ENCODE peak calls at places on chromosomes 11 and 22, in eight cellular contexts. One of them, this sample, is unnamed.

GRCh38 chr11:127052420-127052819 is 51.9 kb upstream of the KIRREL3 start:
- DNase-seq in activated T-cell treated with anti-CD3 and anti-CD28 coated beads for 1 hour: no peak
- DNase-seq in naive thymus-derived CD8-positive, alpha-beta T cell: no peak
- DNase-seq in esophagus squamous epithelium: no peak
- DNase-seq in activated naive CD4-positive, alpha-beta T cell treated with anti-CD3 and anti-CD28 coated beads for 36 hours: no peak
- DNase-seq in substantia nigra: no peak
- DNase-seq in NCI-H510A treated with DMSO at 0.1 percent for 48 hours: no peak
- DNase-seq in NCI-H187 treated with DMSO at 0.1 percent for 48 hours: no peak
- DNase-seq in this sample: no peak

GRCh38 chr11:94271885-94272372 is 32.5 kb upstream of the IZUMO1R start:
- DNase-seq in activated T-cell treated with anti-CD3 and anti-CD28 coated beads for 1 hour: no peak
- DNase-seq in naive thymus-derived CD8-positive, alpha-beta T cell: no peak
- DNase-seq in esophagus squamous epithelium: no peak
- DNase-seq in activated naive CD4-positive, alpha-beta T cell treated with anti-CD3 and anti-CD28 coated beads for 36 hours: no peak
- DNase-seq in substantia nigra: no peak
- DNase-seq in NCI-H510A treated with DMSO at 0.1 percent for 48 hours: no peak
- DNase-seq in NCI-H187 treated with DMSO at 0.1 percent for 48 hours: no peak
- DNase-seq in this sample: no peak

GRCh38 chr22:44080936-44081853 is 57.1 kb downstream of the PARVB start:
- DNase-seq in activated T-cell treated with anti-CD3 and anti-CD28 coated beads for 1 hour: peak
- DNase-seq in naive thymus-derived CD8-positive, alpha-beta T cell: peak
- DNase-seq in esophagus squamous epithelium: no peak
- DNase-seq in activated naive CD4-positive, alpha-beta T cell treated with anti-CD3 and anti-CD28 coated beads for 36 hours: peak
- DNase-seq in substantia nigra: peak
- DNase-seq in NCI-H510A treated with DMSO at 0.1 percent for 48 hours: peak
- DNase-seq in NCI-H187 treated with DMSO at 0.1 percent for 48 hours: peak
- DNase-seq in this sample: peak

GRCh38 chr11:68549789-68550484 is 89.4 kb downstream of the PPP6R3 start:
- DNase-seq in activated T-cell treated with anti-CD3 and anti-CD28 coated beads for 1 hour: no peak
- DNase-seq in naive thymus-derived CD8-positive, alpha-beta T cell: peak
- DNase-seq in esophagus squamous epithelium: no peak
- DNase-seq in activated naive CD4-positive, alpha-beta T cell treated with anti-CD3 and anti-CD28 coated beads for 36 hours: no peak
- DNase-seq in substantia nigra: no peak
- DNase-seq in NCI-H510A treated with DMSO at 0.1 percent for 48 hours: no peak
- DNase-seq in NCI-H187 treated with DMSO at 0.1 percent for 48 hours: no peak
- DNase-seq in this sample: no peak

GRCh38 chr22:37870273-37870672 is 21.1 kb downstream of the EIF3L start:
- DNase-seq in activated T-cell treated with anti-CD3 and anti-CD28 coated beads for 1 hour: no peak
- DNase-seq in naive thymus-derived CD8-positive, alpha-beta T cell: no peak
- DNase-seq in esophagus squamous epithelium: no peak
- DNase-seq in activated naive CD4-positive, alpha-beta T cell treated with anti-CD3 and anti-CD28 coated beads for 36 hours: no peak
- DNase-seq in substantia nigra: no peak
- DNase-seq in NCI-H510A treated with DMSO at 0.1 percent for 48 hours: no peak
- DNase-seq in NCI-H187 treated with DMSO at 0.1 percent for 48 hours: no peak
- DNase-seq in this sample: no peak

GRCh38 chr22:40118979-40119378 is 58.7 kb upstream of the TNRC6B start:
- DNase-seq in activated T-cell treated with anti-CD3 and anti-CD28 coated beads for 1 hour: no peak
- DNase-seq in naive thymus-derived CD8-positive, alpha-beta T cell: no peak
- DNase-seq in esophagus squamous epithelium: no peak
- DNase-seq in activated naive CD4-positive, alpha-beta T cell treated with anti-CD3 and anti-CD28 coated beads for 36 hours: no peak
- DNase-seq in substantia nigra: no peak
- DNase-seq in NCI-H510A treated with DMSO at 0.1 percent for 48 hours: no peak
- DNase-seq in NCI-H187 treated with DMSO at 0.1 percent for 48 hours: no peak
- DNase-seq in this sample: no peak

GRCh38 chr22:28829358-28830181 is 29.2 kb upstream of the XBP1 start:
- DNase-seq in activated T-cell treated with anti-CD3 and anti-CD28 coated beads for 1 hour: peak
- DNase-seq in naive thymus-derived CD8-positive, alpha-beta T cell: peak
- DNase-seq in esophagus squamous epithelium: no peak
- DNase-seq in activated naive CD4-positive, alpha-beta T cell treated with anti-CD3 and anti-CD28 coated beads for 36 hours: peak
- DNase-seq in substantia nigra: peak
- DNase-seq in NCI-H510A treated with DMSO at 0.1 percent for 48 hours: peak
- DNase-seq in NCI-H187 treated with DMSO at 0.1 percent for 48 hours: no peak
- DNase-seq in this sample: peak

GRCh38 chr11:36713715-36714114 is 115.7 kb upstream of the RAG2 start:
- DNase-seq in activated T-cell treated with anti-CD3 and anti-CD28 coated beads for 1 hour: no peak
- DNase-seq in naive thymus-derived CD8-positive, alpha-beta T cell: no peak
- DNase-seq in esophagus squamous epithelium: no peak
- DNase-seq in activated naive CD4-positive, alpha-beta T cell treated with anti-CD3 and anti-CD28 coated beads for 36 hours: no peak
- DNase-seq in substantia nigra: no peak
- DNase-seq in NCI-H510A treated with DMSO at 0.1 percent for 48 hours: no peak
- DNase-seq in NCI-H187 treated with DMSO at 0.1 percent for 48 hours: no peak
- DNase-seq in this sample: no peak

GRCh38 chr11:19714093-19714386 is 1.4 kb downstream of the NAV2 start:
- DNase-seq in activated T-cell treated with anti-CD3 and anti-CD28 coated beads for 1 hour: no peak
- DNase-seq in naive thymus-derived CD8-positive, alpha-beta T cell: no peak
- DNase-seq in esophagus squamous epithelium: no peak
- DNase-seq in activated naive CD4-positive, alpha-beta T cell treated with anti-CD3 and anti-CD28 coated beads for 36 hours: no peak
- DNase-seq in substantia nigra: no peak
- DNase-seq in NCI-H510A treated with DMSO at 0.1 percent for 48 hours: no peak
- DNase-seq in NCI-H187 treated with DMSO at 0.1 percent for 48 hours: no peak
- DNase-seq in this sample: no peak

GRCh38 chr11:63536669-63537292 is at the start of gene PLAAT4:
- DNase-seq in activated T-cell treated with anti-CD3 and anti-CD28 coated beads for 1 hour: no peak
- DNase-seq in naive thymus-derived CD8-positive, alpha-beta T cell: peak
- DNase-seq in esophagus squamous epithelium: no peak
- DNase-seq in activated naive CD4-positive, alpha-beta T cell treated with anti-CD3 and anti-CD28 coated beads for 36 hours: peak
- DNase-seq in substantia nigra: no peak
- DNase-seq in NCI-H510A treated with DMSO at 0.1 percent for 48 hours: no peak
- DNase-seq in NCI-H187 treated with DMSO at 0.1 percent for 48 hours: no peak
- DNase-seq in this sample: peak

GRCh38 chr11:390175-390574 is 3.8 kb upstream of the PKP3 start:
- DNase-seq in activated T-cell treated with anti-CD3 and anti-CD28 coated beads for 1 hour: no peak
- DNase-seq in naive thymus-derived CD8-positive, alpha-beta T cell: no peak
- DNase-seq in esophagus squamous epithelium: no peak
- DNase-seq in activated naive CD4-positive, alpha-beta T cell treated with anti-CD3 and anti-CD28 coated beads for 36 hours: no peak
- DNase-seq in substantia nigra: no peak
- DNase-seq in NCI-H510A treated with DMSO at 0.1 percent for 48 hours: peak
- DNase-seq in NCI-H187 treated with DMSO at 0.1 percent for 48 hours: no peak
- DNase-seq in this sample: no peak

GRCh38 chr22:37202706-37203105 is 9.6 kb downstream of the SSTR3 start:
- DNase-seq in activated T-cell treated with anti-CD3 and anti-CD28 coated beads for 1 hour: no peak
- DNase-seq in naive thymus-derived CD8-positive, alpha-beta T cell: no peak
- DNase-seq in esophagus squamous epithelium: no peak
- DNase-seq in activated naive CD4-positive, alpha-beta T cell treated with anti-CD3 and anti-CD28 coated beads for 36 hours: no peak
- DNase-seq in substantia nigra: no peak
- DNase-seq in NCI-H510A treated with DMSO at 0.1 percent for 48 hours: no peak
- DNase-seq in NCI-H187 treated with DMSO at 0.1 percent for 48 hours: no peak
- DNase-seq in this sample: no peak

GRCh38 chr11:9274499-9275228 is 9.5 kb upstream of the DENND5A start:
- DNase-seq in activated T-cell treated with anti-CD3 and anti-CD28 coated beads for 1 hour: no peak
- DNase-seq in naive thymus-derived CD8-positive, alpha-beta T cell: no peak
- DNase-seq in esophagus squamous epithelium: no peak
- DNase-seq in activated naive CD4-positive, alpha-beta T cell treated with anti-CD3 and anti-CD28 coated beads for 36 hours: no peak
- DNase-seq in substantia nigra: no peak
- DNase-seq in NCI-H510A treated with DMSO at 0.1 percent for 48 hours: no peak
- DNase-seq in NCI-H187 treated with DMSO at 0.1 percent for 48 hours: no peak
- DNase-seq in this sample: no peak